ENCODE peak calls at places on chromosomes 2 and 18, in four cellular contexts. T, V, L and R are unnamed samples.

GRCh38 chr18:59631583-59632181 is 65.5 kb downstream of the CCBE1 start:
- DNase-seq in L (no peak), T (no peak), V (no peak), R (no peak)

GRCh38 chr2:169452080-169452479 is 27.2 kb upstream of the BBS5 start:
- DNase-seq in T (no peak), V (no peak), L (no peak), R (no peak)

GRCh38 chr18:67359868-67360838 is 156.4 kb downstream of the DSEL start:
- DNase-seq in L (peak; percentile 43), T (no peak), V (no peak), R (peak; percentile 38)

GRCh38 chr18:48036191-48036590 is 105.7 kb upstream of the SMAD2 start:
- DNase-seq in L (no peak), V (no peak), T (no peak), R (no peak)

GRCh38 chr18:59848002-59848401 is 51.8 kb upstream of the PMAIP1 start:
- DNase-seq in L (no peak), T (no peak), V (no peak), R (no peak)

GRCh38 chr18:25278415-25278814 is 73.6 kb downstream of the ZNF521 start:
- DNase-seq in L (no peak), V (no peak), T (no peak), R (no peak)

GRCh38 chr2:119263025-119263424 is 39.4 kb downstream of the STEAP3 start:
- DNase-seq in T (no peak), V (no peak), L (no peak), R (no peak)

GRCh38 chr2:126437016-126437415 is 218.9 kb upstream of the GYPC start:
- DNase-seq in L (no peak), T (no peak), V (no peak), R (no peak)

GRCh38 chr2:226829721-226830631 is 5.9 kb upstream of the RHBDD1 start:
- DNase-seq in V (no peak), L (no peak), T (no peak), R (no peak)

GRCh38 chr2:230942920-230943896 is 18.2 kb upstream of the GPR55 start:
- DNase-seq in L (no peak), T (no peak), V (no peak), R (no peak)

GRCh38 chr2:181396575-181397062 is 60.6 kb upstream of the ITGA4 start:
- DNase-seq in L (no peak), V (no peak), T (no peak), R (no peak)

GRCh38 chr18:26540041-26540628 is 8.2 kb downstream of the KCTD1 start:
- DNase-seq in V (no peak), T (no peak), L (no peak), R (no peak)

GRCh38 chr2:230773039-230773773 is 60.6 kb downstream of the CAB39 start:
- DNase-seq in T (no peak), V (no peak), L (no peak), R (no peak)

GRCh38 chr2:173136067-173136466 is 60.4 kb downstream of the MAP3K20 start:
- DNase-seq in T (no peak), L (no peak), V (no peak), R (no peak)

GRCh38 chr18:56563568-56563967 is 74.8 kb downstream of the TXNL1 start:
- DNase-seq in V (no peak), T (no peak), L (no peak), R (no peak)

GRCh38 chr2:16717477-16717876 is 51.8 kb upstream of the CYRIA start:
- DNase-seq in T (no peak), V (no peak), L (no peak), R (no peak)

GRCh38 chr18:75784413-75784812 is 356.9 kb upstream of the SMIM21 start:
- DNase-seq in V (no peak), L (no peak), T (no peak), R (no peak)

GRCh38 chr18:34993289-34993688 is 47.9 kb upstream of the MAPRE2 start:
- DNase-seq in V (no peak), T (no peak), L (no peak), R (no peak)

GRCh38 chr18:79775441-79776221 is 22.1 kb upstream of the KCNG2 start:
- DNase-seq in V (no peak), T (no peak), L (no peak), R (no peak)

GRCh38 chr2:219402665-219403515 is 15.2 kb upstream of the DNPEP start:
- DNase-seq in V (peak; percentile 53), T (peak; percentile 65), L (peak; percentile 68), R (peak; percentile 75)

GRCh38 chr2:63023444-63023843 is 27.2 kb upstream of the OTX1 start:
- DNase-seq in T (no peak), L (no peak), V (no peak), R (no peak)

GRCh38 chr2:221571108-221571390 is 1.1 kb downstream of the EPHA4 start:
- DNase-seq in L (no peak), T (peak; percentile 24), V (peak; percentile 34), R (no peak)

GRCh38 chr2:194745532-194746146 is 911.4 kb upstream of the SLC39A10 start:
- DNase-seq in L (no peak), T (no peak), V (no peak), R (no peak)

GRCh38 chr2:31877008-31877407 is 133.8 kb downstream of the MEMO1 start:
- DNase-seq in V (no peak), L (no peak), T (no peak), R (no peak)

GRCh38 chr2:94984964-94985575 is 40.4 kb upstream of the MAL start:
- DNase-seq in V (no peak), T (no peak), L (no peak), R (no peak)

GRCh38 chr2:195017890-195018289 is 639.1 kb upstream of the SLC39A10 start:
- DNase-seq in L (no peak), T (no peak), V (no peak), R (no peak)

DNA sequence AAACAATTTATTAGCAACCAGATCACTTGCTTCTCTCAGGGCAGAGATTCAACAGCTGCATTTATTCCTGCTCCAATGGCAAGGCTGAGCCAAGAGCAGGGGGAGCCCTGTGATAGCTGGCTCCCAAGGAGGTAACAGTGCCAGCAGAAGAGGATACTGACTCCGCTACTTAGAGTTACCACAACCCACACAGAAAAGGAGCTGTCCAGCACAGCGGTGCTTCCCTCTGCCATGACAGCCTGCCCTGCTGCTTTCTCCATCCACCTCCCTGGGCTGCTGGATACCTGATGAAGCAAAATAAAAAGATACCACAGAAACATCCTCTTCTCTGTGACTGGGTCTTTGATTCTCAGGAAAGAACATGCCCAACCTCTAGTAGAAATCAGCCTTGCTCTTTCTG is 467.2 kb downstream of the LRRTM4 start:
- DNase-seq in L (no peak), T (no peak), V (no peak), R (no peak)
- H3K27ac ChIP-seq in L (no peak overlapping the region), T (no peak overlapping the region), V (no peak overlapping the region), R (no peak overlapping the region)

GRCh38 chr2:233470839-233471238 is 95.7 kb downstream of the USP40 start:
- DNase-seq in V (no peak), L (no peak), T (no peak), R (no peak)
- H3K27ac ChIP-seq in V (no peak overlapping the region), L (no peak overlapping the region), T (no peak overlapping the region), R (peak overlapping the region; percentile 85)

GRCh38 chr2:189163889-189164288 is 15.7 kb downstream of the COL5A2 start:
- DNase-seq in L (no peak), V (no peak), T (no peak), R (no peak)
- H3K27ac ChIP-seq in L (no peak overlapping the region), V (no peak overlapping the region), T (no peak overlapping the region), R (peak overlapping the region; percentile 14)

DNA sequence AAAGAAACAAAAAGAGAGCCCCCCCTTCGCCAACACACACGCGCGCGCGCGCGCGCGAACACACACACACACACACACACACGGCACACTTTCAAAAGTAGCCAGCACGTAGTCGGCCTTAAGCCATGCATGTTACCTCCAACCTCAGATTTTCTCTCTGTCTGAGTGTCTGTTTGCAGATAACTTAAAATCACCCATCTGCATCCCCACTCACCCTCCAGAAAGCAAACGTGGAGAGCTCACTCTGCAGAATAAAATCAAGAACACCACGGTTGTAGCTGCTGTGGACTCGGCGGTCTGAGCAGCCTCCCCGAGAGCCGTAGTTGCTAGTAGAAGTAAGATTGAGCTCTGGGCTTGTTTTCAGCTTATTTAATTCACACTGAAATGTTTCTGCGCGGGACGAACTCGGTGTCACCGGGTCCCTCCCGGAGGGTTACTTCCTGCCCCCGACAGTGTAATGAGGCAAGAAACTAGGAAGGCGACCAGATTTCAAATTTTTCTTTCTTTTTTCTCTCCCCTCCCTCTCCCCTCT is 5.2 kb downstream of the MEIS1 start:
- DNase-seq in T (no peak), V (no peak), L (no peak), R (no peak)
- H3K27ac ChIP-seq in T (no peak overlapping the region), V (no peak overlapping the region), L (peak overlapping the region; percentile 95), R (peak overlapping the region; percentile 89)

GRCh38 chr2:134926231-134926931 is 7.8 kb downstream of the CCNT2 start:
- DNase-seq in V (no peak), T (no peak), L (no peak), R (no peak)
- H3K27ac ChIP-seq in V (no peak overlapping the region), T (no peak overlapping the region), L (peak overlapping the region; percentile 15), R (no peak overlapping the region)